ENCODE peak calls at places on chromosomes 5 and 9, in four cellular contexts. Z, K, F and U are unnamed samples.

GRCh38 chr5:172756764-172757393 is 14.1 kb downstream of the DUSP1 start:
- DNase-seq in K (no peak), F (no peak), Z (no peak), U (no peak)

GRCh38 chr5:123264399-123264798 is 158.8 kb downstream of the CEP120 start:
- DNase-seq in Z (no peak), K (no peak), F (no peak), U (no peak)

GRCh38 chr5:138911441-138911840 is 36.3 kb upstream of the LRRTM2 start:
- DNase-seq in F (no peak), K (no peak), Z (no peak), U (no peak)

GRCh38 chr9:117412006-117412715 is 2.7 kb downstream of the ASTN2 start:
- DNase-seq in F (no peak), Z (no peak), K (no peak), U (no peak)

GRCh38 chr5:171596391-171596878 is 177.0 kb downstream of the FGF18 start:
- DNase-seq in Z (no peak), K (no peak), F (no peak), U (peak; percentile 57)

GRCh38 chr9:114237781-114238180 is 82.4 kb downstream of the COL27A1 start:
- DNase-seq in F (no peak), Z (no peak), K (no peak), U (no peak)

GRCh38 chr9:16033921-16034320 is 481.1 kb downstream of the CCDC171 start:
- DNase-seq in K (no peak), F (no peak), Z (no peak), U (no peak)

GRCh38 chr5:169691473-169691872 is 54.4 kb downstream of the DOCK2 start:
- DNase-seq in Z (no peak), K (no peak), F (no peak), U (no peak)

GRCh38 chr9:77013932-77014596 is 5.4 kb upstream of the FOXB2 start:
- DNase-seq in K (no peak), F (no peak), Z (no peak), U (no peak)

GRCh38 chr5:171706736-171707440 is 78.7 kb upstream of the SMIM23 start:
- DNase-seq in K (no peak), Z (no peak), F (no peak), U (no peak)

GRCh38 chr9:125580701-125581286 is 126.2 kb downstream of the MAPKAP1 start:
- DNase-seq in F (no peak), K (no peak), Z (peak; percentile 25), U (no peak)

GRCh38 chr5:94422819-94423218 is 195.6 kb downstream of the KIAA0825 start:
- DNase-seq in K (no peak), Z (no peak), F (no peak), U (no peak)

GRCh38 chr5:115267617-115268016 is 4.9 kb upstream of the PGGT1B start:
- DNase-seq in Z (no peak), K (no peak), F (no peak), U (no peak)

GRCh38 chr5:140339636-140340035 is 6.8 kb downstream of the HBEGF start:
- DNase-seq in Z (no peak), F (no peak), K (no peak), U (no peak)

GRCh38 chr9:111525056-111525977 is at the start of gene ZNF483:
- DNase-seq in K (peak; percentile 66), F (peak; percentile 78), Z (no peak), U (peak; percentile 92)

GRCh38 chr9:100277166-100277979 is 75.4 kb downstream of the TEX10 start:
- DNase-seq in Z (no peak), K (no peak), F (no peak), U (no peak)

GRCh38 chr5:149397530-149397929 is 18.4 kb upstream of the IL17B start:
- DNase-seq in K (no peak), F (no peak), Z (no peak), U (no peak)

GRCh38 chr5:17190242-17190778 is 27.1 kb upstream of the BASP1 start:
- DNase-seq in K (peak; percentile 19), F (peak; percentile 23), Z (no peak), U (no peak)

GRCh38 chr9:2781336-2781735 is 62.6 kb downstream of the PUM3 start:
- DNase-seq in F (no peak), K (no peak), Z (no peak), U (no peak)

GRCh38 chr5:172511952-172512351 is 57.6 kb upstream of the SH3PXD2B start:
- DNase-seq in K (no peak), F (no peak), Z (no peak), U (no peak)

GRCh38 chr5:139710370-139711066 is 62.4 kb downstream of the CXXC5 start:
- DNase-seq in F (peak; percentile 73), K (peak; percentile 80), Z (no peak), U (peak; percentile 70)

GRCh38 chr5:94268226-94268625 is 350.2 kb downstream of the KIAA0825 start:
- DNase-seq in Z (no peak), K (no peak), F (no peak), U (no peak)

GRCh38 chr9:100914266-100914665 is 114.3 kb upstream of the PLPPR1 start:
- DNase-seq in F (no peak), K (no peak), Z (no peak), U (no peak)

GRCh38 chr5:65482727-65483473 is 1.2 kb upstream of the ADAMTS6 start:
- DNase-seq in F (peak; percentile 21), Z (peak; percentile 17), K (peak; percentile 48), U (no peak)

GRCh38 chr5:60533789-60534188 is 166.2 kb downstream of the DEPDC1B start:
- DNase-seq in K (no peak), F (no peak), Z (no peak), U (no peak)

GRCh38 chr5:172688735-172689572 is 47.9 kb downstream of the NEURL1B start:
- DNase-seq in F (no peak), K (no peak), Z (no peak), U (no peak)

GRCh38 chr5:108730617-108731340 is 16.9 kb upstream of the FER start:
- DNase-seq in K (no peak), Z (no peak), F (no peak), U (no peak)
- TF ChIP-seq NR2C2 in K (no peak), Z (no peak), F (no peak), U (no peak)

DNA sequence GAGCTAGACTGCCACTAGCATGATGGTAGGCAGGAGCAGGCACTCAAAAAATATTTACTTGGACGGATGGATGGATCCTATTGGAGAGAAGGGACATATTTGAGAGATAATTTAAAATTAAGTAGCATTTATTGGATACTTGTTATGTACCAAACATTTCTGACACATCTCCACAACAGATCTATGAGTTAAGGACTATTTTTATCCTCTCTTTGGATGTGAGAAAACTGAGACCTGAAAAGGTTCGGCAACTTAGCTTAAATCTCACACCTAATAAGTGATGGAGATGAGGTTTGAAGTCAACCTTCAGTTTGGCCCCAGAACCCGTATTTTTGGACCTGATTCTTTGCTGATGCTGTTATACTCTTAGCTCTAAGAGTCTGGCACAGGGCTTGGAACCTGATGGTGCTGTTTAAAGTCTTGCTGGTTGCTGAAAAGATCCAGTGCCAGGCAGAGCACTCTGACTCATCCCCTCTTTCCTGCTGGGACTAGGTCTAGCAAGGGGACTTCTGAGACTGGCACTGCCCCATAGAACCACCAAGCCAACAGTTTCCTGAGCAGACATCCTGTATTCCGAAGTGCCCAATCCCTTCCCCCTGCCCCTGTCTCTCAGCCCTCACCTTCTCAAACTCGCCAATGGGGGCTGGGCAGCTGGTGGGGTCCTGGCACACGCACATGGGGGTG is 15.6 kb downstream of the SPARC start:
- DNase-seq in F (no peak), Z (no peak), K (no peak), U (no peak)
- TF ChIP-seq CREB1 in F (no peak), Z (no peak), K (no peak), U (no peak)

GRCh38 chr9:136858844-136859757 is 7.0 kb downstream of the MAMDC4 start:
- DNase-seq in K (no peak), F (no peak), Z (no peak), U (no peak)
- TF ChIP-seq NR2C2 in K (no peak), F (no peak), Z (no peak), U (no peak)

GRCh38 chr5:135977375-135977928 is 22.7 kb upstream of the LECT2 start:
- DNase-seq in F (no peak), Z (no peak), K (peak; percentile 67), U (peak; percentile 92)
- TF ChIP-seq CREB1 in F (no peak), Z (no peak), K (no peak), U (no peak)

GRCh38 chr5:137071941-137072340 is 427.2 kb downstream of the SPOCK1 start:
- DNase-seq in K (no peak), Z (no peak), F (no peak), U (no peak)
- TF ChIP-seq NR2C2 in K (no peak), Z (no peak), F (no peak), U (no peak)

GRCh38 chr9:83649080-83649479 is 26.1 kb downstream of the IDNK start:
- DNase-seq in K (peak; percentile 72), Z (no peak), F (peak; percentile 51), U (peak; percentile 84)
- TF ChIP-seq CREB1 in K (no peak), Z (no peak), F (no peak), U (no peak)

DNA sequence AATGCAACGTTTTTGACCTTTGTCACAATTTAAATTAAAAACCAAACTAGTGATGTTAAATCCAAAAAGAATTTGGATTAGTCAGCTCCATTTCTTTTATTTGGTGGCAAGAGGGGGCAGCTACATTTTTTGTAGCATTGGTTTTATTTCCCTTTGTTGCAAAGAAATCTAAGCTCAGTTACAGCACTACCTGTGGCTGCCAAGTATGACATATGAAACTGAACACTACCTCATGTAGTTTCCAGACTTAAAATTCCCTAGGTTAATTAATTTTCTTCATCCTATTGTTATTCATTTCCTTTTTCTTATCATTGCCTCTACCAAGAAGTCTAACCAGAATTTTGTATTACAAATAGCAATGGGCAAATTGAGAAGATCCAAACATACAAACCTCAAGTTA is 393.5 kb downstream of the BRINP1 start:
- DNase-seq in K (no peak), Z (no peak), F (no peak), U (no peak)
- TF ChIP-seq NR2C2 in K (no peak), Z (no peak), F (no peak), U (no peak)